ENCODE peak calls at places on chromosomes 1 and 21, in four cellular contexts. V, Y, H and M are unnamed samples.
A peak's percentile ranks its signal among the peaks of the same experiment; 100 is the strongest.

GRCh38 chr21:27649746-27650145 is 682.9 kb upstream of the ADAMTS5 start:
- DNase-seq in H (no peak), V (peak; percentile 70), Y (no peak), M (peak; percentile 46)

GRCh38 chr1:160646192-160646591 is 652 bp downstream of the SLAMF1 start:
- DNase-seq in Y (no peak), H (no peak), V (no peak), M (no peak)

GRCh38 chr1:15848929-15849774 is 1.6 kb downstream of the SPEN start:
- DNase-seq in V (peak; percentile 80), H (peak; percentile 68), Y (peak; percentile 84), M (peak; percentile 91)

GRCh38 chr21:19807231-19807630 is 1191.0 kb upstream of the NCAM2 start:
- DNase-seq in V (peak; percentile 21), Y (no peak), H (no peak), M (no peak)

GRCh38 chr1:244118087-244118761 is 67.1 kb downstream of the ZBTB18 start:
- DNase-seq in Y (no peak), H (peak; percentile 43), V (no peak), M (no peak)

GRCh38 chr1:177206831-177207230 is 36.1 kb downstream of the BRINP2 start:
- DNase-seq in Y (no peak), V (no peak), H (no peak), M (no peak)

GRCh38 chr1:45200435-45200834 is 6.0 kb downstream of the ZSWIM5 start:
- DNase-seq in Y (no peak), V (no peak), H (no peak), M (no peak)

GRCh38 chr1:171841931-171842723 is 829 bp downstream of the DNM3 start:
- DNase-seq in V (peak; percentile 10), H (peak; percentile 64), Y (peak; percentile 33), M (peak; percentile 21)

GRCh38 chr1:6822530-6823359 is 37.5 kb downstream of the CAMTA1 start:
- DNase-seq in Y (no peak), H (no peak), V (no peak), M (no peak)

DNA sequence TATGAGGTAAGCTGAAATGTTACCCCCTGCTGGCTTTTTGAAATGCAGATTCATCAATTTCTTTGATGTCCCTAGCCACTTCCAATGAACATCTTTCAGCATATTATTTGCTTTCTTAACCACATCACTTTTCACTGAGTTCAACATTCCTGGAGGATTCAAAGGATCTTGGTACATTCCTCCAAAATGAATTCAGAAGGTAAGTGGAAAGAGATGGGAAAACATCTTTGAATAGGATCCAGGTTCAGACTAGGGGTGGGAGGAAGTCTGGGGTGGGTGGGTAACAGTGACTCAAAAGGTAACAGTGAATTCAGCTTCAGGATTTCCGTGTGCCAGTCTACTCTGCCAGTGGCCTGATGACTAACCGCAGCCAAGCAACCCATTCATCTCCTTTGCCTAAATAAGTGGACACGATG is 180.7 kb downstream of the ZC3H11B start:
- DNase-seq in H (no peak), V (no peak), Y (no peak), M (no peak)
- TF ChIP-seq CTCF in H (no peak), V (no peak), Y (no peak), M (no peak)

GRCh38 chr21:46227811-46228344 is 696 bp downstream of the LSS start:
- DNase-seq in V (no peak), Y (no peak), H (no peak), M (no peak)

GRCh38 chr21:46226920-46227599 is 1.5 kb downstream of the LSS start:
- DNase-seq in V (peak; percentile 67), H (no peak), Y (no peak), M (peak; percentile 85)

GRCh38 chr21:46228345-46229051 is at the start of gene LSS:
- DNase-seq in H (peak; percentile 97), V (peak; percentile 97), Y (peak; percentile 99), M (peak; percentile 99)

GRCh38 chr21:46223217-46223616 is 5.4 kb downstream of the LSS start:
- DNase-seq in Y (no peak), H (no peak), V (no peak), M (no peak)

DNA sequence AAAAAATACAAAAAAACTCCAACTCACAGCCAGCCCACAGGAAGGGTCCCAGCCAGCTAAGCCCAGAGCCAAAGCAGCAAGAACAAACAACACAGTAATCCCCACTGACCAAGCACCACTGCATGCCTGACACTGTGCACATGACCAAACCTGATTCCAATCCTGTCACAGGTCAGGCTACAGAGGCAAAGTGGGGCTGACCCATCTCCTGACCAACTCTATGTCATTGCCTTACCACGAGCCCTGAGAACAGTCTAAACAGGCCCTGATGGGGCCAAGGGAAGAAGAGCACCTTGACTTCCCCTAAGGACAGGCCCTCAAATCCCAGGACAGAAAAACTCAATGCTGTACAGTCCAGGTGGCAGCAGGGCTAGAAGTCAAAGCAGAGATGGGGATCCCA is 2.4 kb downstream of the LSS start:
- DNase-seq in V (peak; percentile 52), H (no peak), Y (no peak), M (no peak)
- H3K4me3 ChIP-seq in V (peak overlapping the region; percentile 85), H (no peak overlapping the region), Y (peak overlapping the region; percentile 98), M (peak overlapping the region; percentile 74)

DNA sequence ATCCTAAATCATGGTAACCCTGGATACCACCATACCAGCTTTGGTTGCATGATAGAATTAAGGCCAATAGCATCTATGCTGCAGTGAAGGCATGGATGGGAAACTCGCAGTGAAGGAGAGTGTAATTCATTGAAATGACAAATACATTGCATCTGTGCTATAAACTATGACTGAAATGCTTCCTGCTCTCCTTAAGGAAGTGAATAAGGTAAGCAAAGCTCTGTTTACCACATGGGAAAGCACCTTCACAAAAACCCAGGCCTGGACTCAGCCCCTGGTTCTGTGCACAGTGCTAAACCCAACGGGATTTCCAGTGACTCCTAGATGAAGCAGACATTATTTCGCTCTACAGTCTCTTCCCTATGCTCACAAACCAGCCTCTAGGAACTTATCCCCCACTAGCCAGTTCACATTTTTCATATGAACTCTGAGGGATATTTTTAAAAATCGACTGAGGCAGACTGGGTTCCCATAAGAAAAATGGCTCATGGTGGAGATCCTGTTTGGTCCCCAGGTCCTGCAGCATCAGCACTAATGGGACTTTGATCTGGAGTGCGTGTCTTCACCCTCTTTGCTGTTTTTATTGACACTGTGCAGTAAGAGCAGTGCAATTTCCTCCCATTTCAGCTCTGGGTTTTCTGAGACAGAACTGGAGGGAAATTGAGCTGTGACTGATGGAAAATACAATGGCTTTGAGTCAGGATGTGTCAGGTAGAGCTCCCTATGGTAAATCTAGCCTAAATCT is 362.7 kb downstream of the SIPA1L2 start:
- DNase-seq in V (no peak), H (no peak), Y (no peak), M (peak; percentile 28)
- TF ChIP-seq CTCF in V (no peak), H (no peak), Y (no peak), M (no peak)

GRCh38 chr1:169859001-169859400 is 34.7 kb downstream of the SCYL3 start:
- DNase-seq in H (no peak), V (no peak), Y (no peak), M (no peak)
- H3K4me3 ChIP-seq in H (no peak overlapping the region), V (no peak overlapping the region), Y (no peak overlapping the region), M (no peak overlapping the region)

GRCh38 chr1:77583483-77583882 is 99.0 kb downstream of the ZZZ3 start:
- DNase-seq in H (no peak), Y (no peak), V (no peak), M (no peak)

GRCh38 chr1:77584884-77585283 is 97.6 kb downstream of the ZZZ3 start:
- DNase-seq in H (no peak), Y (no peak), V (no peak), M (no peak)

GRCh38 chr1:77582905-77583304 is 99.6 kb downstream of the ZZZ3 start:
- DNase-seq in V (no peak), Y (no peak), H (no peak), M (no peak)

DNA sequence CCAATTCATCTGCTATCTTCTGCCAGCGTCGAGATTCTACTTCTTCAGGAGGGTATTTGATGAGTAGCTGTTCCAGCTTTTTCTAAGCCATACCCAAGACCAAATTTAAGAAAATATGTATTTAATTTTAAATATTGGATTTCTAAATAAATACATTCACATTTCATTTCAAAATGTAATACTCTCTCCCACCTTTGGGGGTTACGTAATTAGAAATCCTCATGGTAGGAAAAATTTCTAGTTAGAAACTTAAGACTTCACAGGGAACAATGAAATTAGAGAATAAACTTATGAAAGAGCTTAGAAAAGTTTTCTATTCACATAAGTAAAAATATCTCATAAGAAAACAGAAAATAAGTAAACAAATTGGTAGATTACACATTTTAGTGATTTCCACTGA is 102.9 kb downstream of the ZZZ3 start:
- DNase-seq in V (no peak), H (peak; percentile 3), Y (no peak), M (no peak)
- TF ChIP-seq CTCF in V (no peak), H (no peak), Y (no peak), M (no peak)

DNA sequence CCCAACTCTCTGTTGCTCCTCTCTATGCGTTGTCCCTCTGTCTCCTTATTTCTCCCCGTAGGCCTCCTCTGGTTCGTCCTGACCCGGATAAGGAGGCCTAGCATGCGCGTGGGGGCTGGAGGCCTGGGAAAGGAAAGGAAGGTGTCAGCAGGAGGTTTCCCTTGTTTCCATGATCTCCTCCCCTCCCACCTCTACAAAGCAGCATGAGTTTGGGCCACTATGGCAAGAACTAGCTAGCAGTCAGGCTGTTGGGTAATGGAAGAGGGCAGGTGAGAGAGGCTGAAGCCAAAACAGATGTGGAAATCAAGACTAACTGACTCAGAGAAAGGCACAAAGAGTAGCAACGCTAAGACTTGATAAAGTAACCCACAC is 687 bp upstream of the SEMA6C start:
- DNase-seq in V (peak; percentile 50), H (no peak), Y (no peak), M (peak; percentile 69)
- H3K4me3 ChIP-seq in V (peak overlapping the region; percentile 66), H (peak overlapping the region; percentile 91), Y (peak overlapping the region; percentile 81), M (peak overlapping the region; percentile 63)